ENCODE peak calls at places on chromosomes 3 and 15, in five cellular contexts. R is OCI-LY7, M is HCT116, O is colonic mucosa, D is WTC11. J is an unnamed sample.

GRCh38 chr3:108145578-108145977 is 54.7 kb upstream of the CD47 start:
- DNase-seq in D (no peak), R (no peak), O (no peak), M (no peak), J (no peak)

GRCh38 chr3:52891615-52892081 is 5.7 kb downstream of the STIMATE start:
- DNase-seq in O (no peak), M (no peak), R (no peak), D (no peak), J (peak; percentile 63)

GRCh38 chr3:16134173-16134928 is 40.1 kb upstream of the GALNT15 start:
- DNase-seq in O (no peak), D (no peak), R (no peak), M (no peak), J (no peak)

GRCh38 chr15:55912982-55913381 is 80.4 kb downstream of the NEDD4 start:
- DNase-seq in O (no peak), R (no peak), M (no peak), D (no peak), J (no peak)

GRCh38 chr3:184659797-184660301 is 52.0 kb downstream of the MAGEF1 start:
- DNase-seq in R (no peak), O (no peak), D (peak; percentile 33), M (no peak), J (no peak)

GRCh38 chr3:140216249-140216648 is 281.3 kb downstream of the CLSTN2 start:
- DNase-seq in D (no peak), O (no peak), M (no peak), R (peak; percentile 26), J (no peak)

GRCh38 chr3:106247902-106248684 is 379.3 kb upstream of the CBLB start:
- DNase-seq in M (no peak), R (no peak), D (no peak), O (no peak), J (no peak)

GRCh38 chr3:124115279-124115678 is 123.4 kb upstream of the ROPN1 start:
- DNase-seq in R (no peak), O (no peak), M (no peak), D (no peak), J (no peak)

GRCh38 chr3:187101184-187102072 is 37.9 kb downstream of the RPL39L start:
- DNase-seq in D (no peak), M (no peak), O (peak; percentile 70), R (peak; percentile 52), J (peak; percentile 57)

GRCh38 chr3:145678401-145678800 is 482.6 kb downstream of the PLOD2 start:
- DNase-seq in O (no peak), R (no peak), M (no peak), D (no peak), J (peak; percentile 29)

GRCh38 chr3:167740961-167741587 is 5.6 kb downstream of the SERPINI1 start:
- DNase-seq in D (peak; percentile 49), R (peak; percentile 74), O (no peak), M (peak; percentile 38), J (peak; percentile 58)

GRCh38 chr15:52783191-52783829 is 6.8 kb downstream of the ONECUT1 start:
- DNase-seq in M (no peak), D (peak; percentile 77), O (no peak), R (no peak), J (peak; percentile 68)

GRCh38 chr15:82168296-82168695 is 94.2 kb downstream of the EFL1 start:
- DNase-seq in D (no peak), R (no peak), M (no peak), O (no peak), J (no peak)

GRCh38 chr3:156455839-156456238 is 99.1 kb downstream of the SSR3 start:
- DNase-seq in D (peak; percentile 69), O (no peak), M (no peak), R (no peak), J (no peak)

GRCh38 chr15:36883705-36884355 is 216.5 kb downstream of the MEIS2 start:
- DNase-seq in R (peak; percentile 87), O (peak; percentile 87), D (peak; percentile 92), M (peak; percentile 63), J (peak; percentile 94)

GRCh38 chr3:194685050-194685722 is 497 bp upstream of the FAM43A start:
- DNase-seq in D (no peak), M (no peak), R (no peak), O (no peak), J (no peak)

GRCh38 chr3:47247131-47248064 is 35.2 kb downstream of the KIF9 start:
- DNase-seq in O (no peak), R (no peak), M (no peak), D (no peak), J (no peak)

GRCh38 chr3:128502712-128503111 is 9.7 kb upstream of the GATA2 start:
- DNase-seq in O (no peak), D (no peak), M (no peak), R (no peak), J (no peak)

GRCh38 chr3:125310623-125311076 is 64.5 kb downstream of the ZNF148 start:
- DNase-seq in D (no peak), O (peak; percentile 35), M (no peak), R (no peak), J (no peak)

GRCh38 chr3:184560531-184560930 is 1.1 kb upstream of the EPHB3 start:
- DNase-seq in M (no peak), D (no peak), O (peak; percentile 21), R (no peak), J (no peak)

GRCh38 chr3:179949428-179949827 is 87.3 kb downstream of the PEX5L start:
- DNase-seq in R (peak; percentile 78), M (no peak), O (no peak), D (peak; percentile 17), J (no peak)

GRCh38 chr3:52381623-52382022 is 63.3 kb downstream of the SEMA3G start:
- DNase-seq in O (no peak), R (no peak), M (no peak), D (no peak), J (no peak)

GRCh38 chr3:1092771-1093170 is at the start of gene CNTN6:
- DNase-seq in R (no peak), O (no peak), D (no peak), M (no peak), J (peak; percentile 23)

GRCh38 chr3:144590854-144591253 is 619.2 kb downstream of the DIPK2A start:
- DNase-seq in D (no peak), O (no peak), M (no peak), R (no peak), J (peak; percentile 5)

GRCh38 chr3:195803309-195803908 is 8.3 kb downstream of the MUC4 start:
- DNase-seq in D (no peak), R (no peak), O (peak; percentile 32), M (no peak), J (peak; percentile 8)

GRCh38 chr3:23740517-23741402 is 65.0 kb upstream of the UBE2E1 start:
- DNase-seq in D (no peak), M (peak; percentile 96), O (peak; percentile 76), R (peak; percentile 51), J (peak; percentile 35)

GRCh38 chr3:112974894-112975293 is at the start of gene CD200R1:
- DNase-seq in D (no peak), R (no peak), M (no peak), O (no peak), J (no peak)

GRCh38 chr15:69735126-69735525 is 282.5 kb downstream of the RPLP1 start:
- DNase-seq in D (peak; percentile 35), O (no peak), R (no peak), M (no peak), J (peak; percentile 48)

GRCh38 chr3:115580566-115580965 is 42.7 kb upstream of the GAP43 start:
- DNase-seq in R (no peak), D (no peak), M (no peak), O (no peak), J (no peak)

GRCh38 chr3:64398431-64398830 is 173.2 kb upstream of the PRICKLE2 start:
- DNase-seq in D (no peak), O (no peak), M (no peak), R (no peak), J (no peak)

GRCh38 chr3:188284455-188285212 is 130.7 kb downstream of the LPP start:
- DNase-seq in O (no peak), D (no peak), R (peak; percentile 33), M (no peak), J (no peak)

GRCh38 chr3:188280627-188281026 is 126.7 kb downstream of the LPP start:
- DNase-seq in R (no peak), O (no peak), M (no peak), D (no peak), J (no peak)

GRCh38 chr3:188282871-188283270 is 128.9 kb downstream of the LPP start:
- DNase-seq in O (no peak), M (no peak), R (no peak), D (no peak), J (peak; percentile 23)

GRCh38 chr3:188286087-188286513 is 132.1 kb downstream of the LPP start:
- DNase-seq in R (no peak), O (no peak), D (no peak), M (peak; percentile 66), J (no peak)

GRCh38 chr3:188283347-188283746 is 129.4 kb downstream of the LPP start:
- DNase-seq in O (peak; percentile 43), R (peak; percentile 18), D (no peak), M (no peak), J (peak; percentile 65)
- TF ChIP-seq CTCF in O (no peak), R (peak; percentile 42), D (no peak), M (no peak), J (peak; percentile 31)

DNA sequence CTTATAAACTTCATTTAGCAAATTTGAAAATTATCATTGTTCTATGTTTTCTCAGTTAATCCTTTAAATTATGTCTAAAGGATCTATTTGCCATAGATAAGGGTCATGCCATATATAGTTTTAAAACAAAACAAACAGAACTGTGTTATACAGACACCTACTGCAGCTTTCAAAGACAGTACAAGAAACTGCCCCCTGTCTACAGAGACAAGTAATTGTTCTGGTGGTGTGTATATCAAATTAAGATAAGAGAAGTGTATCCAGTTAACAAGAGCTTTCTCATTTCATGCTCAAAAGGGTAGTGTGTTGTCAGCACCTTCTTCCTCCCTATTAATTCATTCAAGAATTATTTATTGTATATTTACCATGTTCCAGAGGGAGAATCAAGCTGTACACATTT is 201.2 kb downstream of the FMN1 start:
- DNase-seq in R (peak; percentile 23), M (no peak), O (no peak), D (no peak), J (peak; percentile 11)
- TF ChIP-seq CTCF in R (peak; percentile 66), M (no peak), O (no peak), D (no peak), J (peak; percentile 39)

GRCh38 chr3:60954049-60954448 is 297.2 kb downstream of the FHIT start:
- DNase-seq in D (no peak), R (no peak), M (no peak), O (no peak), J (no peak)

GRCh38 chr3:60953406-60953805 is 297.8 kb downstream of the FHIT start:
- DNase-seq in O (no peak), M (no peak), D (no peak), R (no peak), J (no peak)

GRCh38 chr3:60949146-60949545 is 302.1 kb downstream of the FHIT start:
- DNase-seq in R (no peak), D (no peak), O (no peak), M (no peak), J (no peak)

GRCh38 chr3:60948488-60948887 is 302.8 kb downstream of the FHIT start:
- DNase-seq in R (no peak), O (no peak), M (no peak), D (no peak), J (no peak)
- TF ChIP-seq CTCF in R (peak; percentile 40), O (no peak), M (peak; percentile 32), D (no peak), J (peak; percentile 35)

DNA sequence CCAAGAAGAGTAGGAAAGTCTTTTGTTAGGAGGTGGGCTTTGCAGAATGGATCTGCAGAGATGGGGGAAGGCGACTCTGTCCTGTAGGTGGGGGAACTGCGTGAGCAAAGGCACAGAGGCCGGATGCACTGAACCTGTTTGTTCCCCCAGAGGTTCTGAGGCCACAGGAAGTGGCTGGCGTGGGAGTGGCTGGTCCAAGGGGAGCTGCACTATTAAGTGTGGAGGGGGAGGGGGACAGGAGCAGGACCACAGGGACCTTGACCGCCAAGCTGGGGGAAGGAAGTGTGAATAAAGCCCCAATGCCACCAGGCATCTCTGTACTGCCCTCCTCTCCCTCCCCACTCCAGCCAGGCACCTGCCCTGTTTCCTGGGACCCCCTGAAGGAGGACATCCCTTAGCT is 51.8 kb downstream of the CYP11A1 start:
- DNase-seq in D (no peak), O (no peak), M (no peak), R (peak; percentile 53), J (no peak)
- TF ChIP-seq CTCF in D (no peak), O (no peak), M (no peak), R (no peak), J (no peak)